ENCODE peak calls at places on chromosomes 6 and 20, in six cellular contexts. K, O, C, A, R and I are unnamed samples.

GRCh38 chr6:18215436-18215835 is 48.9 kb downstream of the DEK start:
- DNase-seq in K (no peak), O (peak), C (no peak), A (no peak), R (no peak), I (no peak)

GRCh38 chr20:62755817-62756724 is 40.2 kb upstream of the MRGBP start:
- DNase-seq in K (no peak), O (no peak), C (no peak), A (no peak), R (no peak), I (no peak)

GRCh38 chr6:20038805-20039204 is 173.5 kb downstream of the MBOAT1 start:
- DNase-seq in K (no peak), O (no peak), C (no peak), A (no peak), R (no peak), I (no peak)

GRCh38 chr6:142474446-142475289 is 172.9 kb downstream of the ADGRG6 start:
- DNase-seq in K (no peak), O (peak), C (peak), A (peak), R (no peak), I (peak)

GRCh38 chr6:107560657-107561056 is 70.7 kb downstream of the SOBP start:
- DNase-seq in K (no peak), O (no peak), C (no peak), A (no peak), R (no peak), I (no peak)

GRCh38 chr20:48679603-48680002 is 148.2 kb downstream of the PREX1 start:
- DNase-seq in K (no peak), O (peak), C (peak), A (no peak), R (no peak), I (peak)

GRCh38 chr6:44304282-44305199 is 8.6 kb downstream of the AARS2 start:
- DNase-seq in K (no peak), O (peak), C (peak), A (peak), R (peak), I (peak)

GRCh38 chr6:142173980-142174379 is 26.9 kb downstream of the VTA1 start:
- DNase-seq in K (no peak), O (no peak), C (no peak), A (no peak), R (no peak), I (no peak)

GRCh38 chr6:30508890-30509736 is 19.8 kb downstream of the HLA-E start:
- DNase-seq in K (peak), O (no peak), C (no peak), A (no peak), R (no peak), I (no peak)

GRCh38 chr6:72976389-72976900 is 248.9 kb downstream of the KHDC1L start:
- DNase-seq in K (no peak), O (no peak), C (no peak), A (no peak), R (no peak), I (no peak)

GRCh38 chr6:8137529-8137939 is 35.2 kb upstream of the EEF1E1 start:
- DNase-seq in K (no peak), O (no peak), C (no peak), A (peak), R (no peak), I (no peak)

GRCh38 chr20:13009682-13010406 is 1.1 kb downstream of the SPTLC3 start:
- DNase-seq in K (peak), O (no peak), C (no peak), A (peak), R (peak), I (peak)

DNA sequence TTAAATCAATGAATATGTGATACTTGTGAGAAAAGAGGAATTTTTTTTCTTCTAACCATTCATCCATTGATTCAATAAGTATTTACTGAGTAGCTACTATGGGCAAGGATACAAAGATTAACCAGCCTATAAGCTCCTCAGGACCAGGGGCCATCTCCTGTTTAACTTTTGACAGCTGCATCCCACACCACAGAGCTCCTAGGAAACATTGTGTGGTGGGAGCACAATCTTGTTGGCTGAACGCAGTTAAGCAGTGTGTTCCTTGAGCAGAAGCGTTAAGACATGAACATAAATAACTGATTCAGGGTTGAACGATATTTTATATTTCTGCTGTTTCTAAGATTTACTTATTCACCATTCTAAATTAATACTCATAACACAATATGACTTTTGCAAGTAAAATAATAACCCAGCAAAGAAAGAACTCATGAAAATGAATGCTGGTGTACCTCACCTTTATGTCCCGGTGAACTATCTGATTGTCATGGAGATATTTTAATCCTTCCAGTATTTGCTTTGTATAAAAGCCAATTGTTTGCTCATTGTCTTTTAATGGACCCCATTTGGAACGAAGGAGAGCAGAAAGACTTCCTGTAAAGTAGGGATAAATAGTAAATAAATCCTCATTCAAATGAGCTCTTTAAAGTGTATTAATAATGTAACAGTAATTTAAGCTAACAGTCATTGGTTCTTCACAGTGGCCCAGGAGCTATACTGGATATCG is 62.6 kb upstream of the MAP7 start:
- DNase-seq in K (no peak), O (no peak), C (no peak), A (no peak), R (no peak), I (no peak)
- TF ChIP-seq POLR2A in K (no peak), O (no peak), C (no peak), A (no peak), R (no peak), I (no peak)

DNA sequence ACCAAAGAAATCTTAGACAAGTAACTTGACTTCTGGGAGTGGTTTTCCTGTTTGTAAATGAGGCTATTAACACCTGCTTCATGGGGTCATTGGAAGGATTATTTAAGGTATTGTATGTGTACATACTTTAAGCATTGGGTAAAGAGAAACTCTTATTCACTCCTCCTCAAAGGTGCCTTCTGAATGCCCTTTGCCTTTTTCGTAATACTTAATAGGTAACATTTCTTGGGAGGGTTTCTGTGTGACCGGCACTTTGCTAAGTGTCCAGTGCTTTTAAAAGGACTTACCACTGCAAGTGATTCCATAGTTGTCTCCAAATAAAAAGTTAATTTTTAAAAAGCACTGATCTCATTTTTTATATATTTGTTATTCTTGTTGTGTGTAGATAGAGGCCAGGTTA is 52.6 kb downstream of the RALY start:
- DNase-seq in K (no peak), O (no peak), C (no peak), A (no peak), R (no peak), I (no peak)
- TF ChIP-seq TAF1 in K (no peak), O (no peak), C (no peak), A (no peak), R (no peak), I (no peak)

GRCh38 chr20:47317127-47317895 is 39.2 kb downstream of the ZMYND8 start:
- DNase-seq in K (no peak), O (no peak), C (peak), A (peak), R (peak), I (peak)
- TF ChIP-seq POLR2A in K (no peak), O (no peak), C (peak), A (peak), R (no peak), I (no peak)

DNA sequence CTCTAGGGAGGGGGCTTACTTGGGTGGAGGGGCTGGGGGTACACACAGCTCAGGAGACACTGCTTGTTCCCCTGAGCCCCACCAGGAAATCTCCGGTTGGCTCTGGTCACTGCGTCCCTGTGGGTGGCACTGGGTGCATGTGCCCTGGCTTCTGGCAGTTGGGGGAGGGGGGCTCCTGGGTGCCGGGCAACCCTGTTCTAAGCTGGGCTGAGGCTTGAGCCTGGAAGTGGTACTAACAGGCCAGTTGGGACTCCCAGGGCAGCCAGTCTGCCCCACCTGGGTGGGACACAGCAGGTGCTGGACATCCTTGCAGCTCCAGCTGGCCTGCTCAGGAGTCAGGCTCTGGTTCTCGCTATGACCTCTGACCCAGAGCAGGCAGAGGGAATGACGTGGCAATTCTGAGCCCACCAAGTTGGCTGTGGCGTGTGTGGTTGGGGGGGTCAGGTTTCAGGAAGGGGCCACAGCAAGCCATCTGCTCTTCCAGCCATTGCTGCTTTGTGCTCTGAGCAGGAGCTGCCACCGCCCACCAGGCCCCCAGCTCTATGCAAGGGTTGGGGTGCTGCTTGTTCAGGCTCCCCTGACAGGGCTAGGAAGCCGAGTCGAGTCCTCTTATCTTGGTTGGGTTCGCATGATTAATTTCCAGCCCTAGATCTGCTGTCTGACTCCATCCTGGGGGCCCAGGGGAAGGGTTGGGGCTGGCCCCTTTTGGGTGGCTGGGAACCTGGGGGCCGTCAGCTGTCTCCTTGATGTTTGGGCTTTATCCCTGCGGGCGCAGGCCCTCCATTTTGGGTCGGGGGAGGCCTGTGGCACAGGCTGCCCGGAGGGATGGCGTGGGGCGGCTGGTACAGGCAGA is 590 bp downstream of the C20orf204 start:
- DNase-seq in K (no peak), O (no peak), C (peak), A (peak), R (no peak), I (no peak)
- TF ChIP-seq TAF1 in K (no peak), O (no peak), C (no peak), A (peak), R (no peak), I (no peak)

GRCh38 chr20:16860914-16861313 is 112.8 kb downstream of the OTOR start:
- DNase-seq in K (no peak), O (no peak), C (no peak), A (no peak), R (no peak), I (no peak)
- TF ChIP-seq POLR2A in K (no peak), O (no peak), C (no peak), A (no peak), R (no peak), I (no peak)

GRCh38 chr20:43538855-43539700 is 19.7 kb upstream of the SGK2 start:
- DNase-seq in K (no peak), O (no peak), C (no peak), A (no peak), R (no peak), I (no peak)
- TF ChIP-seq TAF1 in K (no peak), O (no peak), C (no peak), A (no peak), R (no peak), I (no peak)

DNA sequence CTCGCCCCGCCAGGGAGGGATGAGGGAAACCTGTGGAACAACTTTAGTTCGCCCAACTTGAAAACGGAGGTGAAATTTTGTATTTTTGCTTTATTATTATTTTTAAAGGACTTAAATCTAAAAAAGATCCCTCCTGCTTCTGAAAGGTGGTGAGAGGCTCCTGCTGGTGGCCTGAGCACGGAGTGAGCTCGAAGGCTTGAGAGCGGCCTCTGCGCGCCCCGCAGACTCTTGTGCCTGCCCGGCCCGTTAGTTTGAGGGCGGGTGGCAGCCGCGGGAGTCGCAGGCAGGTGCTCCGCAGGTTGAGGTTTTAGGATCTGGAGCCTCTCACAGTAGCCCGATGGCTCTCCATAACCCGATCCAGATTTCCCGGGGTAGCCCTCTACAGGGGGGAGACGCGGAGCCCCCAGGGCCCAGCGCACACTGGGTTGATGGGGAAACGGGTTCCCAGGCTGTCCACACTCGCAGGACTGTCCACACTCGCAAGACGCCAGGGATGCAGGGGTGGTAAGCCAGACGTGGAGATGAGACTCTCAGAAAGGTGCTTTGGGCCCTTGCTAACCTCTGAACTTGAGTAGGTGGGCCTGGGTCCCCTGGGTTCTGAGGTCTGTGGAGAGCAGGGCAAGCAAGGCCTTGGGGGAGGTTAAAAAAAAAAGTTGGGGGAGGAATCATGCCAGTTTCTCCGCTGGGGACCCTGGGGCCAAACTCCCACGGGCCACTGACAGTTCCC is 46.3 kb upstream of the SUPT3H start:
- DNase-seq in K (no peak), O (peak), C (no peak), A (no peak), R (no peak), I (no peak)
- TF ChIP-seq POLR2A in K (no peak), O (no peak), C (no peak), A (no peak), R (no peak), I (no peak)

DNA sequence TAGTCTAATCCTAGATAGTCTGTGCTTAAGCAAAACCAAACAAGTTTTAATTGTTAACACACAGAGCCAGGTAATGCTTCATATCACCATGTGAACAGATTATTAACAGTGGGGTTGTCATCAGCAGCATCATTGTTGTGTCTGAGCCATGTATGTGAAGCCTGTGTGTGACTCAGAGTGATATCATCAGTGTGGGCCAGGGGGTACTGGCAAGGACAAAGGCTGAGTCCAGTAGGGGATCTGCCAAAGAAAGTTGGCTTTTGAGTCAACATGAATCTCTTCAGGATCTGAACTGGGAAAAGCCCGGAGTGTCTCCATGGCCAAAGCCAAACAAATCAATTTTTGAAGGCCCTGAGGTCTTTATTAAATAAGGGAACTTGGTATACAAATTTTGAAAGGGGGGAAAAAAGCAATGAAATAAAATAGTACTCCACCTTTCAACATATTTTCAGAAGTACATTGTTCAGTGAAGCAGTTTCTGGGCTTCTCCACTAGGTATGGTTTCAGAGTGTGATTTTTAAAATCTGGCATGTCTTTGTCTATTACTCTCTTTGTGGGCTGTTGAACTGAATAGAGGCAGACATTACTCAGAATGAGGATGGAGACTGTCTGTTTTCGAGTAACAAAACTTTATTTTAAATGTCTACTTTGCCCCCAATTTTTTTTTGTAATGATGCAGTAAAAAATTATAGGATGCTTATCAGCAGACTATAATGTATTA is 444.2 kb upstream of the JAG1 start:
- DNase-seq in K (no peak), O (no peak), C (no peak), A (no peak), R (no peak), I (no peak)
- TF ChIP-seq TAF1 in K (no peak), O (no peak), C (no peak), A (no peak), R (no peak), I (no peak)

GRCh38 chr6:15245361-15246216 is at the start of gene JARID2:
- DNase-seq in K (peak), O (peak), C (peak), A (peak), R (peak), I (peak)
- TF ChIP-seq POLR2A in K (peak), O (peak), C (peak), A (peak), R (peak), I (peak)

DNA sequence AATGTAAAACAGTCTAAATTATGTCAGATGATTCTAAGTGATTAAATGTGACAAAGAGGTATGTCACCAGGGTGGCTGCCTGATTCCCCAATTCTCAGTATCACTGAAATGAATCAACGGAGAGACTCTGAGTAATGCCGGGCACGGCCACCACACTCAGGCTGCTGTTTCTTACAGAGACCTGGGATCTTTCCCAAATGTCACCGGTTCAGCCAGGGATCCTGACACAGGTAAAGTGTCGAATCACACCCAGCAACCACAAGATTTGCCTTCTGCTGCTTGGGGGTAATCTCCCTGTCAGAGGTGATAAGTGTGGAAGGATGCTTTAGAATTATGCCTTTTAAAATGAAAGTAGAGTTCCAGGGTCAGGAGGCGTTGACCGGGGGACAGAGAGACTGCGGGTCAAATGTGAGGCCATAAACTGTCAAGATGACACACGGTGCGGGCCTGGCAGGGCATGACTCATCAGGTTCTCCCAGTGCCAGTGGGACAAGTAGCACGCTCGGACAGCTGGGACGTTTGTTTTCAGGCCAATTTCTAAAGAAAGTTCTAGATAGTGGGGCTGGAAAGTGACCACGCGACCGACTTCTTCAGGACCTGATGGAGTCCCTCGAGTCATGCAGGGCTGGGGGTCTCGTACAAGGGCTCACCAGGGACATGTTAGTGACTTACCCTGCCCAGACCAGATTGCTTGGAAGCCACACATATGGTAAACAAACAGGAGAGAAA is 48.9 kb downstream of the PRDM1 start:
- DNase-seq in K (no peak), O (no peak), C (peak), A (peak), R (no peak), I (no peak)
- TF ChIP-seq TAF1 in K (no peak), O (no peak), C (no peak), A (no peak), R (no peak), I (no peak)